ENCODE peak calls at places on chromosomes 3 and 15, in nine cellular contexts. T, S, N, I, W, C, E, Y and A are unnamed samples.

GRCh38 chr15:85314139-85314538 is 66.3 kb upstream of the AKAP13 start:
- DNase-seq in S (no peak), N (no peak), E (no peak), C (no peak), Y (no peak), W (no peak), I (no peak), T (no peak), A (no peak)

GRCh38 chr3:9915252-9916141 is 1.4 kb upstream of the IL17RC start:
- DNase-seq in S (no peak), N (no peak), Y (peak; percentile 79), C (peak; percentile 74), T (peak; percentile 55), E (peak; percentile 73), I (peak; percentile 43), W (peak; percentile 88), A (peak; percentile 77)

GRCh38 chr3:34016925-34017592 is 218.6 kb downstream of the PDCD6IP start:
- DNase-seq in W (no peak), Y (no peak), C (no peak), T (no peak), N (peak; percentile 11), I (no peak), S (no peak), E (no peak), A (no peak)

GRCh38 chr15:23877502-23878412 is 190.7 kb upstream of the NDN start:
- DNase-seq in E (peak; percentile 74), N (no peak), I (peak; percentile 6), C (peak; percentile 58), W (peak; percentile 84), T (peak; percentile 7), Y (peak; percentile 25), S (no peak), A (peak; percentile 57)

GRCh38 chr3:119609301-119609700 is 11.6 kb downstream of the PLA1A start:
- DNase-seq in C (no peak), S (no peak), E (no peak), T (no peak), W (no peak), Y (no peak), N (no peak), I (no peak), A (no peak)

GRCh38 chr15:69034352-69034751 is 19.9 kb downstream of the NOX5 start:
- DNase-seq in S (peak; percentile 79), W (no peak), E (no peak), I (no peak), Y (no peak), T (no peak), N (no peak), C (no peak), A (no peak)

GRCh38 chr15:32682569-32682968 is 35.2 kb upstream of the GREM1 start:
- DNase-seq in C (no peak), Y (no peak), S (peak; percentile 87), N (no peak), E (no peak), I (no peak), T (no peak), W (peak; percentile 24), A (no peak)

GRCh38 chr3:15809313-15809712 is 11.5 kb upstream of the ANKRD28 start:
- DNase-seq in Y (no peak), W (no peak), E (no peak), S (no peak), N (no peak), C (no peak), T (no peak), I (no peak), A (no peak)